ENCODE peak calls at places on chromosomes 4 and X, in five cellular contexts. U, W, F, V and H are unnamed samples.

GRCh38 chr4:45621926-45622325 is 501.9 kb downstream of the GABRG1 start:
- DNase-seq in W (no peak), F (peak; percentile 2), V (no peak), U (no peak), H (peak; percentile 58)

GRCh38 chr4:188821500-188821899 is 682.3 kb downstream of the TRIML1 start:
- DNase-seq in W (no peak), U (no peak), F (no peak), V (no peak), H (no peak)

GRCh38 chrX:48451708-48452107 is 18.4 kb downstream of the SLC38A5 start:
- DNase-seq in V (no peak), F (no peak), W (no peak), U (no peak), H (no peak)

GRCh38 chr4:86841309-86841708 is 7.9 kb downstream of the SLC10A6 start:
- DNase-seq in W (no peak), V (no peak), F (no peak), U (no peak), H (no peak)

GRCh38 chr4:113695328-113696169 is 66.0 kb downstream of the CAMK2D start:
- DNase-seq in U (no peak), V (no peak), F (peak; percentile 85), W (no peak), H (no peak)

GRCh38 chr4:44713125-44713524 is 13.2 kb downstream of the GNPDA2 start:
- DNase-seq in U (no peak), W (no peak), F (no peak), V (no peak), H (no peak)

GRCh38 chr4:99612704-99613103 is 38.1 kb downstream of the MTTP start:
- DNase-seq in U (no peak), F (no peak), V (no peak), W (no peak), H (no peak)

GRCh38 chr4:147674496-147674895 is 9.5 kb downstream of the PRMT9 start:
- DNase-seq in V (no peak), W (no peak), F (no peak), U (no peak), H (no peak)

GRCh38 chr4:134132086-134132783 is 69.4 kb downstream of the PABPC4L start:
- DNase-seq in F (no peak), V (no peak), W (no peak), U (no peak), H (no peak)

GRCh38 chrX:119686087-119686639 is 6.8 kb downstream of the SEPTIN6 start:
- DNase-seq in W (no peak), F (no peak), U (no peak), V (no peak), H (no peak)

GRCh38 chrX:154411322-154411980 is at the start of gene TAFAZZIN:
- DNase-seq in U (no peak), F (no peak), V (peak; percentile 61), W (no peak), H (no peak)

GRCh38 chrX:100979881-100980607 is 10.5 kb downstream of the ARL13A start:
- DNase-seq in F (no peak), W (no peak), U (no peak), V (no peak), H (no peak)

GRCh38 chrX:125378205-125378604 is 58.5 kb downstream of the TEX13C start:
- DNase-seq in V (no peak), F (no peak), W (no peak), U (no peak), H (no peak)

GRCh38 chr4:65139998-65140397 is 530.3 kb downstream of the EPHA5 start:
- DNase-seq in V (no peak), U (no peak), F (no peak), W (no peak), H (no peak)

GRCh38 chr4:8585721-8586161 is 5.5 kb downstream of the GPR78 start:
- DNase-seq in W (no peak), F (no peak), V (no peak), U (no peak), H (no peak)

GRCh38 chrX:45435481-45435880 is 234.8 kb upstream of the DIPK2B start:
- DNase-seq in U (no peak), W (no peak), V (no peak), F (no peak), H (no peak)

GRCh38 chr4:140353836-140354235 is 19.6 kb upstream of the SCOC start:
- DNase-seq in V (no peak), U (no peak), F (no peak), W (no peak), H (no peak)

GRCh38 chr4:56937262-56937661 is 29.6 kb downstream of the REST start:
- DNase-seq in F (peak; percentile 84), V (no peak), W (peak; percentile 52), U (peak; percentile 32), H (no peak)

GRCh38 chr4:187387709-187388108 is 607.9 kb upstream of the ZFP42 start:
- DNase-seq in W (no peak), U (no peak), F (peak; percentile 24), V (no peak), H (no peak)

GRCh38 chr4:74038161-74039064 is at the start of gene CXCL3:
- DNase-seq in W (no peak), V (peak; percentile 56), F (peak; percentile 59), U (no peak), H (no peak)
- TF ChIP-seq CTCF in W (peak; percentile 11), V (peak; percentile 42), F (peak; percentile 21), U (peak; percentile 21), H (peak; percentile 7)

DNA sequence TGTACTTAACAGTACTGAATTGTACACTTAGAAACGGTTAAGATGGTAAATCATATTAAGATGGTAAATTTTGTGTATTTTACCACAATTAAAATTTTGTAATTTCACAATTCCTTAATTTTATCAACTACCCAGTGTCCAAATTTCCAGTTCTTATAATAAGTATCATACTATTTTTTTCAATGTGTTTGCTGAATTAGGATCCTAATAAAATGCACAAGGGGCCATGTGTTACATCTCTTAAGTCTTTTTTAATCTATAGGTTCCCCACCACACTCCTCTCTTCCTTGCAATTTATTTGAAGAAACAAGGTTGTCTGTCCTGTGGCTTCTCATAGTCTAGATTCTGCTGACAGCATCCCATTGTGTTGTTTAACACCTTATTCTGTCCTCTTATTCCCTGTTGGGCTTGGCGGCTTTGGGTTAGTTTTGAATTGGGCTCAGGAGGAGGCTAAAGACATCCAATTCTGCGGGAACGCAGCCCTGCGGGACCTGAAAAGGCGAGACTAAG is 533 bp upstream of the SYAP1 start:
- DNase-seq in V (no peak), F (no peak), W (no peak), U (no peak), H (no peak)
- H3K4me3 ChIP-seq in V (peak overlapping the region; percentile 74), F (peak overlapping the region; percentile 91), W (peak overlapping the region; percentile 56), U (peak overlapping the region; percentile 74), H (peak overlapping the region; percentile 89)

GRCh38 chr4:71526626-71527406 is 188.0 kb downstream of the SLC4A4 start:
- DNase-seq in W (no peak), F (no peak), V (no peak), U (peak; percentile 13), H (no peak)
- TF ChIP-seq CTCF in W (no peak), F (peak; percentile 19), V (no peak), U (peak; percentile 37), H (peak; percentile 43)

GRCh38 chr4:169611157-169611556 is 1.2 kb downstream of the NEK1 start:
- DNase-seq in U (no peak), V (no peak), W (no peak), F (no peak), H (no peak)
- H3K4me3 ChIP-seq in U (peak overlapping the region; percentile 77), V (peak overlapping the region; percentile 13), W (peak overlapping the region; percentile 90), F (peak overlapping the region; percentile 94), H (peak overlapping the region; percentile 87)